ENCODE peak calls at places on chromosomes 12 and 14, in eight cellular contexts. One of them, this sample, is unnamed.

GRCh38 chr12:52256165-52256935 is 18.1 kb upstream of the KRT86 start:
- DNase-seq in caudate nucleus: no peak
- DNase-seq in iris pigment epithelial cell: no peak
- DNase-seq in fibroblast of the aortic adventitia: no peak
- DNase-seq in CD8-positive, alpha-beta memory T cell: no peak
- DNase-seq in WERI-Rb-1: no peak
- DNase-seq in activated naive CD4-positive, alpha-beta T cell treated with anti-CD3 and anti-CD28 coated beads for 36 hours: no peak
- DNase-seq in Right ventricle myocardium superior: no peak
- DNase-seq in this sample: no peak

GRCh38 chr12:106359620-106360399 is 2.3 kb downstream of the POLR3B start:
- DNase-seq in Right ventricle myocardium superior: no peak
- DNase-seq in activated naive CD4-positive, alpha-beta T cell treated with anti-CD3 and anti-CD28 coated beads for 36 hours: no peak
- DNase-seq in WERI-Rb-1: no peak
- DNase-seq in fibroblast of the aortic adventitia: no peak
- DNase-seq in caudate nucleus: no peak
- DNase-seq in iris pigment epithelial cell: no peak
- DNase-seq in CD8-positive, alpha-beta memory T cell: no peak
- DNase-seq in this sample: no peak

GRCh38 chr12:26566670-26567069 is 266.3 kb downstream of the ITPR2 start:
- DNase-seq in CD8-positive, alpha-beta memory T cell: no peak
- DNase-seq in caudate nucleus: no peak
- DNase-seq in activated naive CD4-positive, alpha-beta T cell treated with anti-CD3 and anti-CD28 coated beads for 36 hours: no peak
- DNase-seq in iris pigment epithelial cell: peak
- DNase-seq in fibroblast of the aortic adventitia: peak
- DNase-seq in WERI-Rb-1: no peak
- DNase-seq in Right ventricle myocardium superior: no peak
- DNase-seq in this sample: no peak

GRCh38 chr14:95480109-95480886 is 36.2 kb downstream of the SYNE3 start:
- DNase-seq in activated naive CD4-positive, alpha-beta T cell treated with anti-CD3 and anti-CD28 coated beads for 36 hours: peak
- DNase-seq in WERI-Rb-1: no peak
- DNase-seq in iris pigment epithelial cell: no peak
- DNase-seq in CD8-positive, alpha-beta memory T cell: no peak
- DNase-seq in fibroblast of the aortic adventitia: peak
- DNase-seq in caudate nucleus: no peak
- DNase-seq in Right ventricle myocardium superior: peak
- DNase-seq in this sample: no peak

GRCh38 chr14:99039316-99040041 is 232.5 kb downstream of the BCL11B start:
- DNase-seq in WERI-Rb-1: no peak
- DNase-seq in activated naive CD4-positive, alpha-beta T cell treated with anti-CD3 and anti-CD28 coated beads for 36 hours: no peak
- DNase-seq in CD8-positive, alpha-beta memory T cell: no peak
- DNase-seq in iris pigment epithelial cell: no peak
- DNase-seq in fibroblast of the aortic adventitia: no peak
- DNase-seq in Right ventricle myocardium superior: no peak
- DNase-seq in caudate nucleus: no peak
- DNase-seq in this sample: no peak

GRCh38 chr12:50188280-50188781 is 21.2 kb upstream of the CERS5 start:
- DNase-seq in activated naive CD4-positive, alpha-beta T cell treated with anti-CD3 and anti-CD28 coated beads for 36 hours: no peak
- DNase-seq in CD8-positive, alpha-beta memory T cell: no peak
- DNase-seq in fibroblast of the aortic adventitia: peak
- DNase-seq in Right ventricle myocardium superior: no peak
- DNase-seq in caudate nucleus: no peak
- DNase-seq in WERI-Rb-1: no peak
- DNase-seq in iris pigment epithelial cell: peak
- DNase-seq in this sample: no peak

GRCh38 chr14:22536853-22537338 is 52.1 kb downstream of the DAD1 start:
- DNase-seq in activated naive CD4-positive, alpha-beta T cell treated with anti-CD3 and anti-CD28 coated beads for 36 hours: peak
- DNase-seq in caudate nucleus: no peak
- DNase-seq in fibroblast of the aortic adventitia: peak
- DNase-seq in WERI-Rb-1: no peak
- DNase-seq in CD8-positive, alpha-beta memory T cell: peak
- DNase-seq in Right ventricle myocardium superior: no peak
- DNase-seq in iris pigment epithelial cell: peak
- DNase-seq in this sample: peak

GRCh38 chr12:122527478-122527944 is 462 bp downstream of the KNTC1 start:
- DNase-seq in fibroblast of the aortic adventitia: no peak
- DNase-seq in Right ventricle myocardium superior: no peak
- DNase-seq in CD8-positive, alpha-beta memory T cell: peak
- DNase-seq in WERI-Rb-1: peak
- DNase-seq in iris pigment epithelial cell: peak
- DNase-seq in activated naive CD4-positive, alpha-beta T cell treated with anti-CD3 and anti-CD28 coated beads for 36 hours: peak
- DNase-seq in caudate nucleus: no peak
- DNase-seq in this sample: no peak

GRCh38 chr12:29517265-29517664 is 19.8 kb upstream of the OVCH1 start:
- DNase-seq in activated naive CD4-positive, alpha-beta T cell treated with anti-CD3 and anti-CD28 coated beads for 36 hours: peak
- DNase-seq in caudate nucleus: no peak
- DNase-seq in fibroblast of the aortic adventitia: no peak
- DNase-seq in Right ventricle myocardium superior: no peak
- DNase-seq in iris pigment epithelial cell: no peak
- DNase-seq in WERI-Rb-1: peak
- DNase-seq in CD8-positive, alpha-beta memory T cell: no peak
- DNase-seq in this sample: no peak

GRCh38 chr12:26195250-26195640 is at the start of gene SSPN:
- DNase-seq in CD8-positive, alpha-beta memory T cell: no peak
- DNase-seq in caudate nucleus: peak
- DNase-seq in activated naive CD4-positive, alpha-beta T cell treated with anti-CD3 and anti-CD28 coated beads for 36 hours: peak
- DNase-seq in fibroblast of the aortic adventitia: peak
- DNase-seq in iris pigment epithelial cell: peak
- DNase-seq in WERI-Rb-1: peak
- DNase-seq in Right ventricle myocardium superior: peak
- DNase-seq in this sample: no peak

GRCh38 chr14:62077676-62078261 is 315.5 kb downstream of the SNAPC1 start:
- DNase-seq in WERI-Rb-1: peak
- DNase-seq in Right ventricle myocardium superior: no peak
- DNase-seq in CD8-positive, alpha-beta memory T cell: peak
- DNase-seq in activated naive CD4-positive, alpha-beta T cell treated with anti-CD3 and anti-CD28 coated beads for 36 hours: peak
- DNase-seq in iris pigment epithelial cell: no peak
- DNase-seq in fibroblast of the aortic adventitia: no peak
- DNase-seq in caudate nucleus: no peak
- DNase-seq in this sample: no peak

GRCh38 chr12:69405466-69405865 is 45.9 kb downstream of the YEATS4 start:
- DNase-seq in Right ventricle myocardium superior: no peak
- DNase-seq in WERI-Rb-1: no peak
- DNase-seq in iris pigment epithelial cell: peak
- DNase-seq in CD8-positive, alpha-beta memory T cell: no peak
- DNase-seq in activated naive CD4-positive, alpha-beta T cell treated with anti-CD3 and anti-CD28 coated beads for 36 hours: no peak
- DNase-seq in fibroblast of the aortic adventitia: peak
- DNase-seq in caudate nucleus: no peak
- DNase-seq in this sample: no peak

GRCh38 chr14:22163051-22163450 is 426.0 kb downstream of the DAD1 start:
- DNase-seq in CD8-positive, alpha-beta memory T cell: no peak
- DNase-seq in caudate nucleus: no peak
- DNase-seq in Right ventricle myocardium superior: no peak
- DNase-seq in WERI-Rb-1: no peak
- DNase-seq in fibroblast of the aortic adventitia: no peak
- DNase-seq in activated naive CD4-positive, alpha-beta T cell treated with anti-CD3 and anti-CD28 coated beads for 36 hours: no peak
- DNase-seq in iris pigment epithelial cell: peak
- DNase-seq in this sample: no peak

This sample was measured in 8988T.